ENCODE peak calls at places on chromosomes 12 and 14, in seven cellular contexts. One of them, this sample, is unnamed.

GRCh38 chr14:53528114-53528513 is 375.0 kb upstream of the DDHD1 start:
- DNase-seq in right lobe of liver: no peak
- DNase-seq in fibroblast of the aortic adventitia: peak
- DNase-seq in AG10803: peak
- DNase-seq in retinal pigment epithelial cell: no peak
- DNase-seq in HFF-Myc: no peak
- DNase-seq in astrocyte of the spinal cord: no peak
- DNase-seq in this sample: no peak

GRCh38 chr14:69268223-69268622 is 8.3 kb downstream of the GALNT16 start:
- DNase-seq in AG10803: peak
- DNase-seq in right lobe of liver: no peak
- DNase-seq in HFF-Myc: no peak
- DNase-seq in astrocyte of the spinal cord: peak
- DNase-seq in fibroblast of the aortic adventitia: peak
- DNase-seq in retinal pigment epithelial cell: no peak
- DNase-seq in this sample: no peak

GRCh38 chr12:5912437-5913334 is 32.4 kb downstream of the ANO2 start:
- DNase-seq in fibroblast of the aortic adventitia: no peak
- DNase-seq in HFF-Myc: no peak
- DNase-seq in astrocyte of the spinal cord: no peak
- DNase-seq in retinal pigment epithelial cell: no peak
- DNase-seq in right lobe of liver: peak
- DNase-seq in AG10803: no peak
- DNase-seq in this sample: no peak

GRCh38 chr12:64600164-64600561 is 10.1 kb upstream of the RASSF3 start:
- DNase-seq in retinal pigment epithelial cell: no peak
- DNase-seq in fibroblast of the aortic adventitia: no peak
- DNase-seq in AG10803: no peak
- DNase-seq in HFF-Myc: no peak
- DNase-seq in right lobe of liver: no peak
- DNase-seq in astrocyte of the spinal cord: no peak
- DNase-seq in this sample: no peak

GRCh38 chr12:67355428-67356385 is 86.5 kb downstream of the CAND1 start:
- DNase-seq in right lobe of liver: no peak
- DNase-seq in fibroblast of the aortic adventitia: peak
- DNase-seq in retinal pigment epithelial cell: no peak
- DNase-seq in HFF-Myc: no peak
- DNase-seq in astrocyte of the spinal cord: peak
- DNase-seq in AG10803: peak
- DNase-seq in this sample: no peak

GRCh38 chr14:48748151-48748550 is 838.0 kb downstream of the RPS29 start:
- DNase-seq in AG10803: no peak
- DNase-seq in HFF-Myc: no peak
- DNase-seq in astrocyte of the spinal cord: no peak
- DNase-seq in fibroblast of the aortic adventitia: no peak
- DNase-seq in retinal pigment epithelial cell: no peak
- DNase-seq in right lobe of liver: no peak
- DNase-seq in this sample: no peak

GRCh38 chr12:1590083-1590979 is 4.0 kb downstream of the FBXL14 start:
- DNase-seq in astrocyte of the spinal cord: peak
- DNase-seq in fibroblast of the aortic adventitia: peak
- DNase-seq in retinal pigment epithelial cell: no peak
- DNase-seq in HFF-Myc: no peak
- DNase-seq in AG10803: peak
- DNase-seq in right lobe of liver: no peak
- DNase-seq in this sample: no peak

GRCh38 chr12:25377475-25378179 is 126.9 kb upstream of the KRAS start:
- DNase-seq in retinal pigment epithelial cell: no peak
- DNase-seq in astrocyte of the spinal cord: peak
- DNase-seq in right lobe of liver: no peak
- DNase-seq in AG10803: peak
- DNase-seq in fibroblast of the aortic adventitia: peak
- DNase-seq in HFF-Myc: peak
- DNase-seq in this sample: no peak

GRCh38 chr14:31937730-31938346 is 139.3 kb upstream of the ARHGAP5 start:
- DNase-seq in HFF-Myc: peak
- DNase-seq in retinal pigment epithelial cell: peak
- DNase-seq in fibroblast of the aortic adventitia: peak
- DNase-seq in right lobe of liver: no peak
- DNase-seq in astrocyte of the spinal cord: peak
- DNase-seq in AG10803: peak
- DNase-seq in this sample: peak

GRCh38 chr12:10205251-10205807 is 7.3 kb upstream of the GABARAPL1 start:
- DNase-seq in HFF-Myc: no peak
- DNase-seq in retinal pigment epithelial cell: no peak
- DNase-seq in astrocyte of the spinal cord: no peak
- DNase-seq in right lobe of liver: no peak
- DNase-seq in AG10803: peak
- DNase-seq in fibroblast of the aortic adventitia: no peak
- DNase-seq in this sample: no peak

GRCh38 chr12:48350249-48351021 is at the start of gene ZNF641:
- DNase-seq in astrocyte of the spinal cord: peak
- DNase-seq in right lobe of liver: peak
- DNase-seq in retinal pigment epithelial cell: no peak
- DNase-seq in fibroblast of the aortic adventitia: peak
- DNase-seq in AG10803: peak
- DNase-seq in HFF-Myc: peak
- DNase-seq in this sample: no peak

GRCh38 chr14:21307641-21308040 is 27.8 kb downstream of the RPGRIP1 start:
- DNase-seq in HFF-Myc: no peak
- DNase-seq in retinal pigment epithelial cell: no peak
- DNase-seq in AG10803: no peak
- DNase-seq in astrocyte of the spinal cord: no peak
- DNase-seq in right lobe of liver: no peak
- DNase-seq in fibroblast of the aortic adventitia: no peak
- DNase-seq in this sample: no peak

GRCh38 chr14:63524537-63525155 is 18.5 kb downstream of the PPP2R5E start:
- DNase-seq in HFF-Myc: no peak
- DNase-seq in fibroblast of the aortic adventitia: no peak
- DNase-seq in AG10803: no peak
- DNase-seq in right lobe of liver: no peak
- DNase-seq in astrocyte of the spinal cord: no peak
- DNase-seq in retinal pigment epithelial cell: no peak
- DNase-seq in this sample: peak

GRCh38 chr14:71344506-71344905 is 437.2 kb downstream of the PCNX1 start:
- DNase-seq in HFF-Myc: no peak
- DNase-seq in fibroblast of the aortic adventitia: no peak
- DNase-seq in astrocyte of the spinal cord: no peak
- DNase-seq in AG10803: no peak
- DNase-seq in retinal pigment epithelial cell: no peak
- DNase-seq in right lobe of liver: no peak
- DNase-seq in this sample: no peak

GRCh38 chr14:56189306-56189705 is 71.1 kb downstream of the PELI2 start:
- DNase-seq in AG10803: peak
- DNase-seq in astrocyte of the spinal cord: peak
- DNase-seq in retinal pigment epithelial cell: peak
- DNase-seq in fibroblast of the aortic adventitia: peak
- DNase-seq in HFF-Myc: peak
- DNase-seq in right lobe of liver: no peak
- DNase-seq in this sample: peak

GRCh38 chr14:97641827-97642226 is 844.6 kb downstream of the VRK1 start:
- DNase-seq in fibroblast of the aortic adventitia: no peak
- DNase-seq in astrocyte of the spinal cord: no peak
- DNase-seq in right lobe of liver: no peak
- DNase-seq in HFF-Myc: no peak
- DNase-seq in retinal pigment epithelial cell: no peak
- DNase-seq in AG10803: peak
- DNase-seq in this sample: no peak

GRCh38 chr12:79128956-79129355 is 264.4 kb downstream of the SYT1 start:
- DNase-seq in right lobe of liver: no peak
- DNase-seq in HFF-Myc: no peak
- DNase-seq in retinal pigment epithelial cell: no peak
- DNase-seq in AG10803: no peak
- DNase-seq in fibroblast of the aortic adventitia: no peak
- DNase-seq in astrocyte of the spinal cord: peak
- DNase-seq in this sample: no peak

GRCh38 chr14:95683793-95684192 is 2.4 kb upstream of the TCL1B start:
- DNase-seq in right lobe of liver: no peak
- DNase-seq in HFF-Myc: no peak
- DNase-seq in astrocyte of the spinal cord: no peak
- DNase-seq in fibroblast of the aortic adventitia: no peak
- DNase-seq in retinal pigment epithelial cell: no peak
- DNase-seq in AG10803: no peak
- DNase-seq in this sample: no peak

GRCh38 chr14:55508676-55509075 is 68.3 kb upstream of the TBPL2 start:
- DNase-seq in right lobe of liver: no peak
- DNase-seq in fibroblast of the aortic adventitia: peak
- DNase-seq in AG10803: peak
- DNase-seq in HFF-Myc: no peak
- DNase-seq in astrocyte of the spinal cord: no peak
- DNase-seq in retinal pigment epithelial cell: no peak
- DNase-seq in this sample: no peak

GRCh38 chr12:88153959-88154358 is 11.9 kb downstream of the TMTC3 start:
- DNase-seq in AG10803: peak
- DNase-seq in astrocyte of the spinal cord: peak
- DNase-seq in retinal pigment epithelial cell: no peak
- DNase-seq in HFF-Myc: peak
- DNase-seq in right lobe of liver: no peak
- DNase-seq in fibroblast of the aortic adventitia: peak
- DNase-seq in this sample: no peak

GRCh38 chr14:66117600-66117999 is 368.6 kb upstream of the CCDC196 start:
- DNase-seq in retinal pigment epithelial cell: peak
- DNase-seq in HFF-Myc: no peak
- DNase-seq in AG10803: peak
- DNase-seq in right lobe of liver: no peak
- DNase-seq in astrocyte of the spinal cord: peak
- DNase-seq in fibroblast of the aortic adventitia: peak
- DNase-seq in this sample: no peak

GRCh38 chr12:8493084-8493483 is 20.2 kb upstream of the CLEC4D start:
- DNase-seq in right lobe of liver: no peak
- DNase-seq in retinal pigment epithelial cell: no peak
- DNase-seq in fibroblast of the aortic adventitia: no peak
- DNase-seq in AG10803: no peak
- DNase-seq in HFF-Myc: no peak
- DNase-seq in astrocyte of the spinal cord: no peak
- DNase-seq in this sample: no peak

GRCh38 chr12:2879853-2880252 is 2.8 kb downstream of the RHNO1 start:
- DNase-seq in AG10803: no peak
- DNase-seq in retinal pigment epithelial cell: no peak
- DNase-seq in right lobe of liver: no peak
- DNase-seq in HFF-Myc: no peak
- DNase-seq in astrocyte of the spinal cord: no peak
- DNase-seq in fibroblast of the aortic adventitia: no peak
- DNase-seq in this sample: no peak

GRCh38 chr12:2877047-2877958 is at the start of the genes FOXM1 and RHNO1:
- DNase-seq in retinal pigment epithelial cell: peak
- DNase-seq in AG10803: peak
- DNase-seq in HFF-Myc: no peak
- DNase-seq in right lobe of liver: peak
- DNase-seq in astrocyte of the spinal cord: peak
- DNase-seq in fibroblast of the aortic adventitia: peak
- DNase-seq in this sample: no peak

GRCh38 chr12:2876431-2877046 is 435 bp downstream of the FOXM1 start:
- DNase-seq in fibroblast of the aortic adventitia: peak
- DNase-seq in right lobe of liver: peak
- DNase-seq in HFF-Myc: no peak
- DNase-seq in astrocyte of the spinal cord: peak
- DNase-seq in AG10803: peak
- DNase-seq in retinal pigment epithelial cell: no peak
- DNase-seq in this sample: no peak

GRCh38 chr12:2877959-2878732 is 1.1 kb downstream of the RHNO1 start:
- DNase-seq in retinal pigment epithelial cell: peak
- DNase-seq in astrocyte of the spinal cord: peak
- DNase-seq in fibroblast of the aortic adventitia: peak
- DNase-seq in AG10803: peak
- DNase-seq in right lobe of liver: no peak
- DNase-seq in HFF-Myc: no peak
- DNase-seq in this sample: peak
- TF ChIP-seq CTCF in retinal pigment epithelial cell: no peak
- TF ChIP-seq CTCF in astrocyte of the spinal cord: no peak
- TF ChIP-seq CTCF in fibroblast of the aortic adventitia: no peak
- TF ChIP-seq CTCF in AG10803: no peak
- TF ChIP-seq CTCF in right lobe of liver: no peak
- TF ChIP-seq CTCF in HFF-Myc: no peak
- TF ChIP-seq CTCF in this sample: no peak

GRCh38 chr12:14605401-14605989 is 37.8 kb upstream of the PLBD1 start:
- DNase-seq in fibroblast of the aortic adventitia: no peak
- DNase-seq in right lobe of liver: no peak
- DNase-seq in HFF-Myc: no peak
- DNase-seq in AG10803: no peak
- DNase-seq in astrocyte of the spinal cord: no peak
- DNase-seq in retinal pigment epithelial cell: no peak
- DNase-seq in this sample: no peak

GRCh38 chr12:14597480-14597879 is 29.8 kb upstream of the PLBD1 start:
- DNase-seq in HFF-Myc: no peak
- DNase-seq in AG10803: no peak
- DNase-seq in fibroblast of the aortic adventitia: no peak
- DNase-seq in astrocyte of the spinal cord: no peak
- DNase-seq in retinal pigment epithelial cell: no peak
- DNase-seq in right lobe of liver: no peak
- DNase-seq in this sample: no peak

GRCh38 chr12:14607561-14607960 is 39.9 kb upstream of the PLBD1 start:
- DNase-seq in HFF-Myc: no peak
- DNase-seq in AG10803: no peak
- DNase-seq in retinal pigment epithelial cell: no peak
- DNase-seq in fibroblast of the aortic adventitia: no peak
- DNase-seq in right lobe of liver: no peak
- DNase-seq in astrocyte of the spinal cord: no peak
- DNase-seq in this sample: no peak

GRCh38 chr12:14601692-14602091 is 34.0 kb upstream of the PLBD1 start:
- DNase-seq in fibroblast of the aortic adventitia: no peak
- DNase-seq in HFF-Myc: no peak
- DNase-seq in retinal pigment epithelial cell: no peak
- DNase-seq in right lobe of liver: no peak
- DNase-seq in astrocyte of the spinal cord: no peak
- DNase-seq in AG10803: no peak
- DNase-seq in this sample: no peak

DNA sequence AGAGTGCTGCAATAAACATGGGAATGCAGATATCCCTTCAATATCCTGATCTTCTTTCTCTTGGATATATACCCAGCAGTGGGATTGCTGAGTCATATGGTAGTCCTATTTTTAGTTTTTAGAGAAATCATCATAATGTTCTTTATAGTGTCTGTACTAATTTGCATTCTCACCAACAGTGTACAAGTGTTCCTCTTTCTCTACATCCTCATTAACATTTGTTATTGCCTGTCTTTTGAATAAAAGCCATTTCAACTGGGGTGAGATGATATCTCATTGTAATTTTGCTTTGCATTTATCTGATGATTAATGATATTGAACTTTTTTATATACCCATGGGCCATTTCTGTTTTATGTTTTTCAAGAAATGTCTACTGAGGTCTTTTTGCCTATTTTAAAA is 34.4 kb upstream of the PLBD1 start:
- DNase-seq in right lobe of liver: no peak
- DNase-seq in astrocyte of the spinal cord: no peak
- DNase-seq in retinal pigment epithelial cell: no peak
- DNase-seq in fibroblast of the aortic adventitia: no peak
- DNase-seq in AG10803: no peak
- DNase-seq in HFF-Myc: no peak
- DNase-seq in this sample: no peak
- TF ChIP-seq CTCF in right lobe of liver: no peak
- TF ChIP-seq CTCF in astrocyte of the spinal cord: no peak
- TF ChIP-seq CTCF in retinal pigment epithelial cell: no peak
- TF ChIP-seq CTCF in fibroblast of the aortic adventitia: no peak
- TF ChIP-seq CTCF in AG10803: no peak
- TF ChIP-seq CTCF in HFF-Myc: no peak
- TF ChIP-seq CTCF in this sample: no peak

GRCh38 chr14:88554458-88555286 is at the start of gene PTPN21:
- DNase-seq in HFF-Myc: no peak
- DNase-seq in fibroblast of the aortic adventitia: peak
- DNase-seq in AG10803: peak
- DNase-seq in right lobe of liver: peak
- DNase-seq in retinal pigment epithelial cell: no peak
- DNase-seq in astrocyte of the spinal cord: peak
- DNase-seq in this sample: no peak
- TF ChIP-seq CTCF in HFF-Myc: no peak
- TF ChIP-seq CTCF in fibroblast of the aortic adventitia: no peak
- TF ChIP-seq CTCF in AG10803: no peak
- TF ChIP-seq CTCF in right lobe of liver: no peak
- TF ChIP-seq CTCF in retinal pigment epithelial cell: no peak
- TF ChIP-seq CTCF in astrocyte of the spinal cord: no peak
- TF ChIP-seq CTCF in this sample: no peak

GRCh38 chr14:106564058-106564643 is 1037.8 kb downstream of the TMEM121 start:
- DNase-seq in fibroblast of the aortic adventitia: no peak
- DNase-seq in retinal pigment epithelial cell: no peak
- DNase-seq in AG10803: no peak
- DNase-seq in astrocyte of the spinal cord: no peak
- DNase-seq in HFF-Myc: no peak
- DNase-seq in right lobe of liver: no peak
- DNase-seq in this sample: no peak
- TF ChIP-seq CTCF in fibroblast of the aortic adventitia: no peak
- TF ChIP-seq CTCF in retinal pigment epithelial cell: peak
- TF ChIP-seq CTCF in AG10803: no peak
- TF ChIP-seq CTCF in astrocyte of the spinal cord: no peak
- TF ChIP-seq CTCF in HFF-Myc: peak
- TF ChIP-seq CTCF in right lobe of liver: peak
- TF ChIP-seq CTCF in this sample: peak

This sample was measured in epithelial cell of proximal tubule.